ENCODE peak calls at places on chromosomes 2 and 18, in eight cellular contexts. One of them, this sample, is unnamed.

GRCh38 chr18:44580159-44580558 is 100.5 kb upstream of the SETBP1 start:
- DNase-seq in CD8-positive, alpha-beta memory T cell: no peak
- DNase-seq in brain microvascular endothelial cell: no peak
- DNase-seq in thoracic aorta: no peak
- DNase-seq in mesendoderm: no peak
- DNase-seq in fibroblast of the aortic adventitia: no peak
- DNase-seq in pancreas: no peak
- DNase-seq in effector memory CD4-positive, alpha-beta T cell: no peak
- DNase-seq in this sample: no peak

GRCh38 chr2:217851191-217852020 is 151.4 kb downstream of the TNS1 start:
- DNase-seq in CD8-positive, alpha-beta memory T cell: no peak
- DNase-seq in brain microvascular endothelial cell: peak; percentile 18
- DNase-seq in thoracic aorta: no peak
- DNase-seq in mesendoderm: no peak
- DNase-seq in fibroblast of the aortic adventitia: peak; percentile 60
- DNase-seq in pancreas: no peak
- DNase-seq in effector memory CD4-positive, alpha-beta T cell: no peak
- DNase-seq in this sample: no peak

GRCh38 chr2:242024751-242025355 is 155.3 kb downstream of the RTP5 start:
- DNase-seq in CD8-positive, alpha-beta memory T cell: no peak
- DNase-seq in brain microvascular endothelial cell: no peak
- DNase-seq in thoracic aorta: no peak
- DNase-seq in mesendoderm: no peak
- DNase-seq in fibroblast of the aortic adventitia: no peak
- DNase-seq in pancreas: peak; percentile 3
- DNase-seq in effector memory CD4-positive, alpha-beta T cell: no peak
- DNase-seq in this sample: no peak

GRCh38 chr2:225889452-225889851 is 489.9 kb downstream of the NYAP2 start:
- DNase-seq in CD8-positive, alpha-beta memory T cell: no peak
- DNase-seq in brain microvascular endothelial cell: peak; percentile 61
- DNase-seq in thoracic aorta: no peak
- DNase-seq in mesendoderm: peak; percentile 54
- DNase-seq in fibroblast of the aortic adventitia: peak; percentile 93
- DNase-seq in pancreas: peak; percentile 10
- DNase-seq in effector memory CD4-positive, alpha-beta T cell: no peak
- DNase-seq in this sample: no peak

GRCh38 chr2:149418065-149418464 is 87.7 kb downstream of the LYPD6 start:
- DNase-seq in CD8-positive, alpha-beta memory T cell: no peak
- DNase-seq in brain microvascular endothelial cell: no peak
- DNase-seq in thoracic aorta: no peak
- DNase-seq in mesendoderm: no peak
- DNase-seq in fibroblast of the aortic adventitia: no peak
- DNase-seq in pancreas: no peak
- DNase-seq in effector memory CD4-positive, alpha-beta T cell: no peak
- DNase-seq in this sample: no peak

GRCh38 chr2:27420996-27421395 is 7.4 kb upstream of the NRBP1 start:
- DNase-seq in CD8-positive, alpha-beta memory T cell: no peak
- DNase-seq in brain microvascular endothelial cell: no peak
- DNase-seq in thoracic aorta: no peak
- DNase-seq in mesendoderm: no peak
- DNase-seq in fibroblast of the aortic adventitia: no peak
- DNase-seq in pancreas: no peak
- DNase-seq in effector memory CD4-positive, alpha-beta T cell: no peak
- DNase-seq in this sample: no peak

GRCh38 chr18:13587937-13588336 is 138.4 kb downstream of the FAM210A start:
- DNase-seq in CD8-positive, alpha-beta memory T cell: no peak
- DNase-seq in brain microvascular endothelial cell: no peak
- DNase-seq in thoracic aorta: no peak
- DNase-seq in mesendoderm: no peak
- DNase-seq in fibroblast of the aortic adventitia: no peak
- DNase-seq in pancreas: no peak
- DNase-seq in effector memory CD4-positive, alpha-beta T cell: no peak
- DNase-seq in this sample: no peak

GRCh38 chr2:206639636-206640035 is 2.7 kb upstream of the FAM237A start:
- DNase-seq in CD8-positive, alpha-beta memory T cell: no peak
- DNase-seq in brain microvascular endothelial cell: no peak
- DNase-seq in thoracic aorta: no peak
- DNase-seq in mesendoderm: no peak
- DNase-seq in fibroblast of the aortic adventitia: no peak
- DNase-seq in pancreas: no peak
- DNase-seq in effector memory CD4-positive, alpha-beta T cell: no peak
- DNase-seq in this sample: no peak

GRCh38 chr2:42089340-42089925 is 41.6 kb downstream of the PKDCC start:
- DNase-seq in CD8-positive, alpha-beta memory T cell: peak; percentile 75
- DNase-seq in brain microvascular endothelial cell: peak; percentile 43
- DNase-seq in thoracic aorta: no peak
- DNase-seq in mesendoderm: peak; percentile 89
- DNase-seq in fibroblast of the aortic adventitia: peak; percentile 49
- DNase-seq in pancreas: peak; percentile 41
- DNase-seq in effector memory CD4-positive, alpha-beta T cell: peak; percentile 69
- DNase-seq in this sample: peak; percentile 14

GRCh38 chr2:106705877-106706276 is 180.1 kb downstream of the ST6GAL2 start:
- DNase-seq in CD8-positive, alpha-beta memory T cell: no peak
- DNase-seq in brain microvascular endothelial cell: no peak
- DNase-seq in thoracic aorta: no peak
- DNase-seq in mesendoderm: no peak
- DNase-seq in fibroblast of the aortic adventitia: no peak
- DNase-seq in pancreas: no peak
- DNase-seq in effector memory CD4-positive, alpha-beta T cell: no peak
- DNase-seq in this sample: no peak

GRCh38 chr2:191202881-191203397 is 42.3 kb upstream of the MYO1B start:
- DNase-seq in CD8-positive, alpha-beta memory T cell: peak; percentile 57
- DNase-seq in brain microvascular endothelial cell: no peak
- DNase-seq in thoracic aorta: no peak
- DNase-seq in mesendoderm: no peak
- DNase-seq in fibroblast of the aortic adventitia: peak; percentile 85
- DNase-seq in pancreas: no peak
- DNase-seq in effector memory CD4-positive, alpha-beta T cell: no peak
- DNase-seq in this sample: no peak

GRCh38 chr2:177602611-177603164 is 210.1 kb downstream of the AGPS start:
- DNase-seq in CD8-positive, alpha-beta memory T cell: no peak
- DNase-seq in brain microvascular endothelial cell: no peak
- DNase-seq in thoracic aorta: no peak
- DNase-seq in mesendoderm: no peak
- DNase-seq in fibroblast of the aortic adventitia: no peak
- DNase-seq in pancreas: no peak
- DNase-seq in effector memory CD4-positive, alpha-beta T cell: no peak
- DNase-seq in this sample: no peak

GRCh38 chr2:177606636-177607035 is 214.1 kb downstream of the AGPS start:
- DNase-seq in CD8-positive, alpha-beta memory T cell: no peak
- DNase-seq in brain microvascular endothelial cell: peak; percentile 52
- DNase-seq in thoracic aorta: no peak
- DNase-seq in mesendoderm: peak; percentile 82
- DNase-seq in fibroblast of the aortic adventitia: peak; percentile 46
- DNase-seq in pancreas: no peak
- DNase-seq in effector memory CD4-positive, alpha-beta T cell: no peak
- DNase-seq in this sample: no peak

GRCh38 chr2:177603734-177604133 is 211.2 kb downstream of the AGPS start:
- DNase-seq in CD8-positive, alpha-beta memory T cell: no peak
- DNase-seq in brain microvascular endothelial cell: no peak
- DNase-seq in thoracic aorta: no peak
- DNase-seq in mesendoderm: no peak
- DNase-seq in fibroblast of the aortic adventitia: no peak
- DNase-seq in pancreas: no peak
- DNase-seq in effector memory CD4-positive, alpha-beta T cell: no peak
- DNase-seq in this sample: no peak

GRCh38 chr2:177600917-177601316 is 208.3 kb downstream of the AGPS start:
- DNase-seq in CD8-positive, alpha-beta memory T cell: no peak
- DNase-seq in brain microvascular endothelial cell: no peak
- DNase-seq in thoracic aorta: no peak
- DNase-seq in mesendoderm: no peak
- DNase-seq in fibroblast of the aortic adventitia: no peak
- DNase-seq in pancreas: no peak
- DNase-seq in effector memory CD4-positive, alpha-beta T cell: no peak
- DNase-seq in this sample: no peak

DNA sequence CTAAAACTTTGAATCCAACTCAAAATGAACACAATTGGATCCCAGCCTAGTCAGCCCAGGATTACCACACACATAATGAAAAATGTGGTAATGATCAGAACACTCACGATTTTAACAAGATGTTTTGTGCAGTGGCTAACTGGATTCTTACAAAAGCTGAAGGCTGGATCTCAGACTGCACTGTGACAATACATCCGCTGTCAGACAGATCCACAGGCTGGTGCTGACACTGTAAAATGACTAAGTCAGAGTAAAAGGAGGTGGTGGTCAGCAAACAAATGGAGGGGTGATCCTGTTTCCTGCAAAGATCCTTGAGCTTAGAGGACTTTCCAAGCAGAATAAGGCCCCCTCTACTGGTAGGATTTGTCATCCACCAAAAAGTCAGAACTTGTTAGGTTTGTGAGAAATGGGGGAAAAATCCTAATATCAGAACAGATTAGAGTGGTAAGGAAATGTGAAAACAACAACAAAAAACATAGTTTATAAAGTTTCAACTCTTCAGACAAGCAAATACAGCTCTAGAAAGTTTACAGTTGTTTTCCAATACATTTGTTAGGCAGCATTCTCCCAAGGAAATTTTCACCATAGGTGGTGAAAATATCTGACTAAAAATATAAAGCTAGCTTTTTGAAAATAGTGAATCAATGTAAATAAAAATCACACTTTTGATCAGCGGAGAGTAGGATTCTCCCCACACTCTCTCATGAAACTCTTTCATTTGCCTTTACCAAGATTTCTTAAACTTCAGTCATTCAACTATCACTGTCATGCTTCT is 211.9 kb downstream of the AGPS start:
- DNase-seq in CD8-positive, alpha-beta memory T cell: no peak
- DNase-seq in brain microvascular endothelial cell: peak; percentile 53
- DNase-seq in thoracic aorta: no peak
- DNase-seq in mesendoderm: peak; percentile 84
- DNase-seq in fibroblast of the aortic adventitia: peak; percentile 93
- DNase-seq in pancreas: no peak
- DNase-seq in effector memory CD4-positive, alpha-beta T cell: no peak
- DNase-seq in this sample: peak; percentile 37
- H3K4me3 ChIP-seq in CD8-positive, alpha-beta memory T cell: no peak overlapping the region
- H3K4me3 ChIP-seq in brain microvascular endothelial cell: no peak overlapping the region
- H3K4me3 ChIP-seq in thoracic aorta: peak overlapping the region; percentile 32
- H3K4me3 ChIP-seq in mesendoderm: no peak overlapping the region
- H3K4me3 ChIP-seq in fibroblast of the aortic adventitia: peak overlapping the region; percentile 46
- H3K4me3 ChIP-seq in pancreas: no peak overlapping the region
- H3K4me3 ChIP-seq in effector memory CD4-positive, alpha-beta T cell: no peak overlapping the region
- H3K4me3 ChIP-seq in this sample: no peak overlapping the region

DNA sequence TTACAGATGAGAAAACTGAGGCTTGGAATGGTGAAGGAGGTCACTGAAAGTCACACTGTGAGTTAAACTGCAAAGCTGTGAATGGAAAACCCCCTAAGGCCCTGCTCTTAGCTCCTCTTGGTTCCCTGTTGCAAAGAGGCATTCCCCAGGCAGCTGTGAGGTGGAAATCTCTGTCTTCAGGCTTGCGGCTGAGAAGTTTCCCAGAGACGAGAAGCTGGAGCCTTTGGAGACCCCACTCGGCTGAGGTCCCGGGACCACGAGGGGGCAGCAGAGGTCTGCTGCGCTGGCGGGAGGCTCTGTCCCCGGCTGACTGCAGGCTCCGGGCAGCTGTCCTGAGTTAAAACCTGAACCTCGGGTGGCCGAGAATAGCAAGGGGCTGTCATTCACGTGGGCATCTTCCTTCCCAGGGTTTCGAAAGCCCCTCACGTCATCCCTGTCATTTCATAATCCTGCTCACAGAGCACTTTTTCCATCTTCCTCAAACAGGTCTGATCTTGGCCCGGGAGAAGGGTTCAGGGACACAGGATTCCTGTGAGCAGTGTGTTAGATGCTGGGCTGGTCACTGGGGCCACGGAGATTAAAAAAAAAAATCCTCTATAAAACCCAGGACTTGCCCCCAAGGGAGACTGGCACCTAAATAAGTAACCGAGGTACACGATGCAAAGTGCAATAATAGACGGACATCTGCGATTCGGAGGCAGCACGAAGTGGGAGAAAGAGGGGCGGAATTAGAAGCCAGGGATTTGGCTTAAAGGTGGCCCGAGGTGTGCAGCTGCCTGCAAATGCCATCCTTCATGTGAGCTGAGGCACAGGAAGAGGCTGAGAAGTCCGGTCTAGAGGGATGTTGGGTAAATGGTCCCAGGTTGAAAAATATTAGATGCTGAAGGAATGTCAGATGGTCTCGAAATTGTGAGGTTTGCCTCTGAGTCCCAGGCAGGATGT is 24.6 kb upstream of the ATOH8 start:
- DNase-seq in CD8-positive, alpha-beta memory T cell: peak; percentile 69
- DNase-seq in brain microvascular endothelial cell: peak; percentile 69
- DNase-seq in thoracic aorta: peak; percentile 60
- DNase-seq in mesendoderm: peak; percentile 84
- DNase-seq in fibroblast of the aortic adventitia: peak; percentile 82
- DNase-seq in pancreas: peak; percentile 89
- DNase-seq in effector memory CD4-positive, alpha-beta T cell: peak; percentile 50
- DNase-seq in this sample: peak; percentile 27
- H3K4me3 ChIP-seq in CD8-positive, alpha-beta memory T cell: no peak overlapping the region
- H3K4me3 ChIP-seq in brain microvascular endothelial cell: no peak overlapping the region
- H3K4me3 ChIP-seq in thoracic aorta: peak overlapping the region; percentile 18
- H3K4me3 ChIP-seq in mesendoderm: no peak overlapping the region
- H3K4me3 ChIP-seq in fibroblast of the aortic adventitia: no peak overlapping the region
- H3K4me3 ChIP-seq in pancreas: no peak overlapping the region
- H3K4me3 ChIP-seq in effector memory CD4-positive, alpha-beta T cell: no peak overlapping the region
- H3K4me3 ChIP-seq in this sample: no peak overlapping the region

GRCh38 chr2:16664052-16664731 is 1.4 kb downstream of the CYRIA start:
- DNase-seq in CD8-positive, alpha-beta memory T cell: peak; percentile 47
- DNase-seq in brain microvascular endothelial cell: peak; percentile 93
- DNase-seq in thoracic aorta: no peak
- DNase-seq in mesendoderm: peak; percentile 75
- DNase-seq in fibroblast of the aortic adventitia: peak; percentile 24
- DNase-seq in pancreas: peak; percentile 43
- DNase-seq in effector memory CD4-positive, alpha-beta T cell: no peak
- DNase-seq in this sample: peak; percentile 36
- H3K4me3 ChIP-seq in CD8-positive, alpha-beta memory T cell: no peak overlapping the region
- H3K4me3 ChIP-seq in brain microvascular endothelial cell: peak overlapping the region; percentile 64
- H3K4me3 ChIP-seq in thoracic aorta: peak overlapping the region; percentile 85
- H3K4me3 ChIP-seq in mesendoderm: no peak overlapping the region
- H3K4me3 ChIP-seq in fibroblast of the aortic adventitia: no peak overlapping the region
- H3K4me3 ChIP-seq in pancreas: no peak overlapping the region
- H3K4me3 ChIP-seq in effector memory CD4-positive, alpha-beta T cell: no peak overlapping the region
- H3K4me3 ChIP-seq in this sample: no peak overlapping the region

GRCh38 chr18:63154350-63155152 is 165.0 kb downstream of the BCL2 start:
- DNase-seq in CD8-positive, alpha-beta memory T cell: no peak
- DNase-seq in brain microvascular endothelial cell: no peak
- DNase-seq in thoracic aorta: no peak
- DNase-seq in mesendoderm: no peak
- DNase-seq in fibroblast of the aortic adventitia: no peak
- DNase-seq in pancreas: no peak
- DNase-seq in effector memory CD4-positive, alpha-beta T cell: no peak
- DNase-seq in this sample: no peak

GRCh38 chr18:63158012-63158631 is 161.4 kb downstream of the BCL2 start:
- DNase-seq in CD8-positive, alpha-beta memory T cell: no peak
- DNase-seq in brain microvascular endothelial cell: no peak
- DNase-seq in thoracic aorta: no peak
- DNase-seq in mesendoderm: no peak
- DNase-seq in fibroblast of the aortic adventitia: no peak
- DNase-seq in pancreas: no peak
- DNase-seq in effector memory CD4-positive, alpha-beta T cell: no peak
- DNase-seq in this sample: no peak

GRCh38 chr18:63155169-63155852 is 164.3 kb downstream of the BCL2 start:
- DNase-seq in CD8-positive, alpha-beta memory T cell: peak; percentile 90
- DNase-seq in brain microvascular endothelial cell: no peak
- DNase-seq in thoracic aorta: no peak
- DNase-seq in mesendoderm: peak; percentile 86
- DNase-seq in fibroblast of the aortic adventitia: no peak
- DNase-seq in pancreas: peak; percentile 82
- DNase-seq in effector memory CD4-positive, alpha-beta T cell: peak; percentile 69
- DNase-seq in this sample: peak; percentile 78

GRCh38 chr18:63157293-63158011 is 162.1 kb downstream of the BCL2 start:
- DNase-seq in CD8-positive, alpha-beta memory T cell: no peak
- DNase-seq in brain microvascular endothelial cell: no peak
- DNase-seq in thoracic aorta: no peak
- DNase-seq in mesendoderm: no peak
- DNase-seq in fibroblast of the aortic adventitia: no peak
- DNase-seq in pancreas: no peak
- DNase-seq in effector memory CD4-positive, alpha-beta T cell: no peak
- DNase-seq in this sample: no peak

GRCh38 chr18:63155910-63156773 is 163.4 kb downstream of the BCL2 start:
- DNase-seq in CD8-positive, alpha-beta memory T cell: peak; percentile 52
- DNase-seq in brain microvascular endothelial cell: no peak
- DNase-seq in thoracic aorta: no peak
- DNase-seq in mesendoderm: no peak
- DNase-seq in fibroblast of the aortic adventitia: no peak
- DNase-seq in pancreas: no peak
- DNase-seq in effector memory CD4-positive, alpha-beta T cell: peak; percentile 9
- DNase-seq in this sample: no peak
- H3K4me3 ChIP-seq in CD8-positive, alpha-beta memory T cell: peak overlapping the region; percentile 69
- H3K4me3 ChIP-seq in brain microvascular endothelial cell: no peak overlapping the region
- H3K4me3 ChIP-seq in thoracic aorta: peak overlapping the region; percentile 42
- H3K4me3 ChIP-seq in mesendoderm: no peak overlapping the region
- H3K4me3 ChIP-seq in fibroblast of the aortic adventitia: no peak overlapping the region
- H3K4me3 ChIP-seq in pancreas: no peak overlapping the region
- H3K4me3 ChIP-seq in effector memory CD4-positive, alpha-beta T cell: peak overlapping the region; percentile 27
- H3K4me3 ChIP-seq in this sample: no peak overlapping the region